ENCODE peak calls at places on chromosomes 3 and 15, in nine cellular contexts. One of them, this sample, is unnamed.

GRCh38 chr3:11364181-11364580 is 92.0 kb downstream of the ATG7 start:
- DNase-seq in anterior cingulate cortex: no peak
- DNase-seq in CD8-positive, alpha-beta T cell: no peak
- DNase-seq in stimulated activated naive CD8-positive, alpha-beta T cell treated with anti-CD3 and anti-CD28 coated beads, Interleukin-15, Interleukin-2, amounts not matched to agents 100 U/mL and 50 U/mL, for 24 hours: no peak
- DNase-seq in lung microvascular endothelial cell: no peak
- DNase-seq in GM20000: no peak
- DNase-seq in HT-29: no peak
- DNase-seq in ELR: peak
- DNase-seq in T-cell: no peak
- DNase-seq in this sample: no peak

GRCh38 chr3:193046369-193046768 is 128.7 kb upstream of the MB21D2 start:
- DNase-seq in anterior cingulate cortex: no peak
- DNase-seq in CD8-positive, alpha-beta T cell: no peak
- DNase-seq in stimulated activated naive CD8-positive, alpha-beta T cell treated with anti-CD3 and anti-CD28 coated beads, Interleukin-15, Interleukin-2, amounts not matched to agents 100 U/mL and 50 U/mL, for 24 hours: no peak
- DNase-seq in lung microvascular endothelial cell: no peak
- DNase-seq in GM20000: no peak
- DNase-seq in HT-29: no peak
- DNase-seq in ELR: no peak
- DNase-seq in T-cell: no peak
- DNase-seq in this sample: no peak

GRCh38 chr3:101690972-101691371 is 4.5 kb upstream of the RPL24 start:
- DNase-seq in anterior cingulate cortex: no peak
- DNase-seq in CD8-positive, alpha-beta T cell: no peak
- DNase-seq in stimulated activated naive CD8-positive, alpha-beta T cell treated with anti-CD3 and anti-CD28 coated beads, Interleukin-15, Interleukin-2, amounts not matched to agents 100 U/mL and 50 U/mL, for 24 hours: no peak
- DNase-seq in lung microvascular endothelial cell: no peak
- DNase-seq in GM20000: peak
- DNase-seq in HT-29: no peak
- DNase-seq in ELR: no peak
- DNase-seq in T-cell: no peak
- DNase-seq in this sample: no peak

GRCh38 chr3:194985031-194985578 is 285.9 kb downstream of the XXYLT1 start:
- DNase-seq in anterior cingulate cortex: peak
- DNase-seq in CD8-positive, alpha-beta T cell: no peak
- DNase-seq in stimulated activated naive CD8-positive, alpha-beta T cell treated with anti-CD3 and anti-CD28 coated beads, Interleukin-15, Interleukin-2, amounts not matched to agents 100 U/mL and 50 U/mL, for 24 hours: no peak
- DNase-seq in lung microvascular endothelial cell: peak
- DNase-seq in GM20000: no peak
- DNase-seq in HT-29: peak
- DNase-seq in ELR: no peak
- DNase-seq in T-cell: no peak
- DNase-seq in this sample: no peak

GRCh38 chr15:60477991-60478632 is 830 bp downstream of the ICE2 start:
- DNase-seq in anterior cingulate cortex: peak
- DNase-seq in CD8-positive, alpha-beta T cell: no peak
- DNase-seq in stimulated activated naive CD8-positive, alpha-beta T cell treated with anti-CD3 and anti-CD28 coated beads, Interleukin-15, Interleukin-2, amounts not matched to agents 100 U/mL and 50 U/mL, for 24 hours: no peak
- DNase-seq in lung microvascular endothelial cell: peak
- DNase-seq in GM20000: peak
- DNase-seq in HT-29: peak
- DNase-seq in ELR: peak
- DNase-seq in T-cell: no peak
- DNase-seq in this sample: no peak

GRCh38 chr15:22980189-22981136 is at the start of gene CYFIP1:
- DNase-seq in anterior cingulate cortex: peak
- DNase-seq in CD8-positive, alpha-beta T cell: no peak
- DNase-seq in stimulated activated naive CD8-positive, alpha-beta T cell treated with anti-CD3 and anti-CD28 coated beads, Interleukin-15, Interleukin-2, amounts not matched to agents 100 U/mL and 50 U/mL, for 24 hours: peak
- DNase-seq in lung microvascular endothelial cell: peak
- DNase-seq in GM20000: peak
- DNase-seq in HT-29: peak
- DNase-seq in ELR: peak
- DNase-seq in T-cell: no peak
- DNase-seq in this sample: peak

GRCh38 chr15:99131441-99132023 is 26.7 kb downstream of the SYNM start:
- DNase-seq in anterior cingulate cortex: no peak
- DNase-seq in CD8-positive, alpha-beta T cell: no peak
- DNase-seq in stimulated activated naive CD8-positive, alpha-beta T cell treated with anti-CD3 and anti-CD28 coated beads, Interleukin-15, Interleukin-2, amounts not matched to agents 100 U/mL and 50 U/mL, for 24 hours: no peak
- DNase-seq in lung microvascular endothelial cell: no peak
- DNase-seq in GM20000: no peak
- DNase-seq in HT-29: peak
- DNase-seq in ELR: no peak
- DNase-seq in T-cell: no peak
- DNase-seq in this sample: no peak

GRCh38 chr15:74378853-74379252 is 11.4 kb upstream of the CYP11A1 start:
- DNase-seq in anterior cingulate cortex: no peak
- DNase-seq in CD8-positive, alpha-beta T cell: no peak
- DNase-seq in stimulated activated naive CD8-positive, alpha-beta T cell treated with anti-CD3 and anti-CD28 coated beads, Interleukin-15, Interleukin-2, amounts not matched to agents 100 U/mL and 50 U/mL, for 24 hours: peak
- DNase-seq in lung microvascular endothelial cell: peak
- DNase-seq in GM20000: no peak
- DNase-seq in HT-29: no peak
- DNase-seq in ELR: no peak
- DNase-seq in T-cell: no peak
- DNase-seq in this sample: peak

GRCh38 chr3:82194870-82195269 is 433.4 kb upstream of the GBE1 start:
- DNase-seq in anterior cingulate cortex: no peak
- DNase-seq in CD8-positive, alpha-beta T cell: no peak
- DNase-seq in stimulated activated naive CD8-positive, alpha-beta T cell treated with anti-CD3 and anti-CD28 coated beads, Interleukin-15, Interleukin-2, amounts not matched to agents 100 U/mL and 50 U/mL, for 24 hours: no peak
- DNase-seq in lung microvascular endothelial cell: peak
- DNase-seq in GM20000: no peak
- DNase-seq in HT-29: no peak
- DNase-seq in ELR: no peak
- DNase-seq in T-cell: no peak
- DNase-seq in this sample: no peak

GRCh38 chr3:87437765-87438164 is 161.4 kb upstream of the POU1F1 start:
- DNase-seq in anterior cingulate cortex: no peak
- DNase-seq in CD8-positive, alpha-beta T cell: no peak
- DNase-seq in stimulated activated naive CD8-positive, alpha-beta T cell treated with anti-CD3 and anti-CD28 coated beads, Interleukin-15, Interleukin-2, amounts not matched to agents 100 U/mL and 50 U/mL, for 24 hours: no peak
- DNase-seq in lung microvascular endothelial cell: peak
- DNase-seq in GM20000: no peak
- DNase-seq in HT-29: no peak
- DNase-seq in ELR: peak
- DNase-seq in T-cell: no peak
- DNase-seq in this sample: no peak

GRCh38 chr15:33654859-33655258 is 313.4 kb upstream of the CHRM5 start:
- DNase-seq in anterior cingulate cortex: no peak
- DNase-seq in CD8-positive, alpha-beta T cell: no peak
- DNase-seq in stimulated activated naive CD8-positive, alpha-beta T cell treated with anti-CD3 and anti-CD28 coated beads, Interleukin-15, Interleukin-2, amounts not matched to agents 100 U/mL and 50 U/mL, for 24 hours: no peak
- DNase-seq in lung microvascular endothelial cell: no peak
- DNase-seq in GM20000: no peak
- DNase-seq in HT-29: no peak
- DNase-seq in ELR: peak
- DNase-seq in T-cell: no peak
- DNase-seq in this sample: no peak

GRCh38 chr3:169227911-169228310 is 435.6 kb downstream of the MECOM start:
- DNase-seq in anterior cingulate cortex: no peak
- DNase-seq in CD8-positive, alpha-beta T cell: no peak
- DNase-seq in stimulated activated naive CD8-positive, alpha-beta T cell treated with anti-CD3 and anti-CD28 coated beads, Interleukin-15, Interleukin-2, amounts not matched to agents 100 U/mL and 50 U/mL, for 24 hours: no peak
- DNase-seq in lung microvascular endothelial cell: peak
- DNase-seq in GM20000: peak
- DNase-seq in HT-29: no peak
- DNase-seq in ELR: no peak
- DNase-seq in T-cell: no peak
- DNase-seq in this sample: no peak

GRCh38 chr3:137760341-137761098 is 3.6 kb upstream of the SOX14 start:
- DNase-seq in anterior cingulate cortex: no peak
- DNase-seq in CD8-positive, alpha-beta T cell: no peak
- DNase-seq in stimulated activated naive CD8-positive, alpha-beta T cell treated with anti-CD3 and anti-CD28 coated beads, Interleukin-15, Interleukin-2, amounts not matched to agents 100 U/mL and 50 U/mL, for 24 hours: no peak
- DNase-seq in lung microvascular endothelial cell: no peak
- DNase-seq in GM20000: no peak
- DNase-seq in HT-29: no peak
- DNase-seq in ELR: no peak
- DNase-seq in T-cell: no peak
- DNase-seq in this sample: no peak

GRCh38 chr15:62067448-62068044 is 769 bp downstream of the C2CD4A start:
- DNase-seq in anterior cingulate cortex: no peak
- DNase-seq in CD8-positive, alpha-beta T cell: no peak
- DNase-seq in stimulated activated naive CD8-positive, alpha-beta T cell treated with anti-CD3 and anti-CD28 coated beads, Interleukin-15, Interleukin-2, amounts not matched to agents 100 U/mL and 50 U/mL, for 24 hours: peak
- DNase-seq in lung microvascular endothelial cell: peak
- DNase-seq in GM20000: peak
- DNase-seq in HT-29: peak
- DNase-seq in ELR: peak
- DNase-seq in T-cell: no peak
- DNase-seq in this sample: no peak

This sample was measured in T-helper 22 cell.